ENCODE peak calls at places on chromosome 14, in six cellular contexts. One of them, this sample, is unnamed.

GRCh38 chr14:87745507-87746118 is 247.4 kb downstream of the GALC start:
- DNase-seq in IMR-90: peak
- DNase-seq in NCI-H748 treated with DMSO at 0.1 percent for 48 hours: peak
- DNase-seq in COR-L47: peak
- DNase-seq in omental fat pad: no peak
- DNase-seq in WTC11: peak
- DNase-seq in this sample: peak

GRCh38 chr14:101076451-101077220 is 173.1 kb upstream of the RTL1 start:
- DNase-seq in NCI-H748 treated with DMSO at 0.1 percent for 48 hours: no peak
- DNase-seq in omental fat pad: peak
- DNase-seq in WTC11: peak
- DNase-seq in IMR-90: no peak
- DNase-seq in COR-L47: no peak
- DNase-seq in this sample: no peak

GRCh38 chr14:79961197-79961596 is 250.1 kb downstream of the DIO2 start:
- DNase-seq in COR-L47: no peak
- DNase-seq in omental fat pad: no peak
- DNase-seq in NCI-H748 treated with DMSO at 0.1 percent for 48 hours: no peak
- DNase-seq in IMR-90: no peak
- DNase-seq in WTC11: no peak
- DNase-seq in this sample: no peak

GRCh38 chr14:64515053-64515452 is 10.5 kb downstream of the ZBTB1 start:
- DNase-seq in COR-L47: no peak
- DNase-seq in IMR-90: no peak
- DNase-seq in omental fat pad: no peak
- DNase-seq in WTC11: no peak
- DNase-seq in NCI-H748 treated with DMSO at 0.1 percent for 48 hours: no peak
- DNase-seq in this sample: no peak

GRCh38 chr14:73295198-73295796 is 58.0 kb downstream of the PAPLN start:
- DNase-seq in WTC11: no peak
- DNase-seq in IMR-90: peak
- DNase-seq in COR-L47: peak
- DNase-seq in omental fat pad: no peak
- DNase-seq in NCI-H748 treated with DMSO at 0.1 percent for 48 hours: peak
- DNase-seq in this sample: peak

GRCh38 chr14:55976619-55977018 is 141.6 kb upstream of the PELI2 start:
- DNase-seq in COR-L47: peak
- DNase-seq in omental fat pad: no peak
- DNase-seq in NCI-H748 treated with DMSO at 0.1 percent for 48 hours: no peak
- DNase-seq in WTC11: no peak
- DNase-seq in IMR-90: no peak
- DNase-seq in this sample: no peak

GRCh38 chr14:60093606-60094005 is 1.9 kb downstream of the PCNX4 start:
- DNase-seq in WTC11: no peak
- DNase-seq in NCI-H748 treated with DMSO at 0.1 percent for 48 hours: no peak
- DNase-seq in COR-L47: no peak
- DNase-seq in IMR-90: peak
- DNase-seq in omental fat pad: no peak
- DNase-seq in this sample: no peak

GRCh38 chr14:51533160-51533559 is 118.5 kb upstream of the FRMD6 start:
- DNase-seq in omental fat pad: no peak
- DNase-seq in IMR-90: peak
- DNase-seq in NCI-H748 treated with DMSO at 0.1 percent for 48 hours: no peak
- DNase-seq in COR-L47: no peak
- DNase-seq in WTC11: no peak
- DNase-seq in this sample: no peak

GRCh38 chr14:69963966-69964365 is 84.8 kb downstream of the SMOC1 start:
- DNase-seq in COR-L47: no peak
- DNase-seq in WTC11: no peak
- DNase-seq in NCI-H748 treated with DMSO at 0.1 percent for 48 hours: no peak
- DNase-seq in IMR-90: no peak
- DNase-seq in omental fat pad: no peak
- DNase-seq in this sample: no peak

GRCh38 chr14:59707778-59708635 is 131.4 kb upstream of the CCDC175 start:
- DNase-seq in IMR-90: no peak
- DNase-seq in NCI-H748 treated with DMSO at 0.1 percent for 48 hours: no peak
- DNase-seq in COR-L47: peak
- DNase-seq in WTC11: no peak
- DNase-seq in omental fat pad: no peak
- DNase-seq in this sample: no peak

GRCh38 chr14:38212996-38213395 is 5.3 kb downstream of the SSTR1 start:
- DNase-seq in COR-L47: no peak
- DNase-seq in NCI-H748 treated with DMSO at 0.1 percent for 48 hours: no peak
- DNase-seq in WTC11: no peak
- DNase-seq in IMR-90: no peak
- DNase-seq in omental fat pad: no peak
- DNase-seq in this sample: no peak

This sample was measured in NCI-H1105 treated with DMSO at 0.1 percent for 48 hours.